ENCODE peak calls at places on chromosome 2, in seven cellular contexts. One of them, this sample, is unnamed.

GRCh38 chr2:136238214-136238551 is 120.2 kb upstream of the CXCR4 start:
- DNase-seq in CD4-positive, alpha-beta T cell: no peak
- DNase-seq in foreskin keratinocyte: no peak
- DNase-seq in HFFc6: no peak
- DNase-seq in astrocyte of the cerebellum: no peak
- DNase-seq in cardiac muscle cell: peak
- DNase-seq in Calu3: no peak
- DNase-seq in this sample: no peak

GRCh38 chr2:238141541-238142318 is 3.3 kb downstream of the KLHL30 start:
- DNase-seq in foreskin keratinocyte: peak
- DNase-seq in CD4-positive, alpha-beta T cell: no peak
- DNase-seq in HFFc6: peak
- DNase-seq in Calu3: peak
- DNase-seq in astrocyte of the cerebellum: no peak
- DNase-seq in cardiac muscle cell: no peak
- DNase-seq in this sample: no peak

GRCh38 chr2:153519260-153519875 is 40.8 kb upstream of the RPRM start:
- DNase-seq in foreskin keratinocyte: peak
- DNase-seq in Calu3: peak
- DNase-seq in CD4-positive, alpha-beta T cell: peak
- DNase-seq in HFFc6: peak
- DNase-seq in cardiac muscle cell: peak
- DNase-seq in astrocyte of the cerebellum: peak
- DNase-seq in this sample: peak

GRCh38 chr2:70304501-70304900 is 2.6 kb upstream of the FAM136A start:
- DNase-seq in CD4-positive, alpha-beta T cell: no peak
- DNase-seq in astrocyte of the cerebellum: no peak
- DNase-seq in cardiac muscle cell: no peak
- DNase-seq in Calu3: no peak
- DNase-seq in foreskin keratinocyte: no peak
- DNase-seq in HFFc6: no peak
- DNase-seq in this sample: no peak

GRCh38 chr2:61177727-61178549 is 15.9 kb downstream of the C2orf74 start:
- DNase-seq in foreskin keratinocyte: no peak
- DNase-seq in CD4-positive, alpha-beta T cell: peak
- DNase-seq in HFFc6: no peak
- DNase-seq in astrocyte of the cerebellum: no peak
- DNase-seq in cardiac muscle cell: peak
- DNase-seq in Calu3: peak
- DNase-seq in this sample: peak

GRCh38 chr2:230216489-230216888 is 3.3 kb downstream of the SP110 start:
- DNase-seq in Calu3: no peak
- DNase-seq in foreskin keratinocyte: no peak
- DNase-seq in astrocyte of the cerebellum: no peak
- DNase-seq in HFFc6: no peak
- DNase-seq in cardiac muscle cell: no peak
- DNase-seq in CD4-positive, alpha-beta T cell: no peak
- DNase-seq in this sample: no peak

GRCh38 chr2:113248997-113249770 is 29.5 kb downstream of the PAX8 start:
- DNase-seq in foreskin keratinocyte: peak
- DNase-seq in Calu3: peak
- DNase-seq in astrocyte of the cerebellum: peak
- DNase-seq in CD4-positive, alpha-beta T cell: peak
- DNase-seq in cardiac muscle cell: peak
- DNase-seq in HFFc6: peak
- DNase-seq in this sample: peak

GRCh38 chr2:35538796-35539195 is 816.8 kb upstream of the CRIM1 start:
- DNase-seq in cardiac muscle cell: no peak
- DNase-seq in foreskin keratinocyte: peak
- DNase-seq in HFFc6: no peak
- DNase-seq in CD4-positive, alpha-beta T cell: no peak
- DNase-seq in Calu3: no peak
- DNase-seq in astrocyte of the cerebellum: no peak
- DNase-seq in this sample: no peak

GRCh38 chr2:232889876-232890401 is 19.9 kb downstream of the SNORC start:
- DNase-seq in foreskin keratinocyte: no peak
- DNase-seq in CD4-positive, alpha-beta T cell: no peak
- DNase-seq in astrocyte of the cerebellum: no peak
- DNase-seq in Calu3: no peak
- DNase-seq in HFFc6: no peak
- DNase-seq in cardiac muscle cell: no peak
- DNase-seq in this sample: no peak

GRCh38 chr2:110713508-110714362 is 18.6 kb upstream of the ACOXL start:
- DNase-seq in foreskin keratinocyte: peak
- DNase-seq in cardiac muscle cell: no peak
- DNase-seq in CD4-positive, alpha-beta T cell: no peak
- DNase-seq in Calu3: no peak
- DNase-seq in HFFc6: no peak
- DNase-seq in astrocyte of the cerebellum: no peak
- DNase-seq in this sample: no peak

GRCh38 chr2:178008636-178009289 is 63.8 kb downstream of the PDE11A start:
- DNase-seq in HFFc6: peak
- DNase-seq in astrocyte of the cerebellum: peak
- DNase-seq in Calu3: no peak
- DNase-seq in cardiac muscle cell: peak
- DNase-seq in foreskin keratinocyte: peak
- DNase-seq in CD4-positive, alpha-beta T cell: no peak
- DNase-seq in this sample: no peak

GRCh38 chr2:47653909-47654789 is 128.8 kb upstream of the MSH6 start:
- DNase-seq in HFFc6: no peak
- DNase-seq in astrocyte of the cerebellum: no peak
- DNase-seq in CD4-positive, alpha-beta T cell: no peak
- DNase-seq in cardiac muscle cell: peak
- DNase-seq in foreskin keratinocyte: no peak
- DNase-seq in Calu3: peak
- DNase-seq in this sample: no peak
- TF ChIP-seq CTCF in HFFc6: peak
- TF ChIP-seq CTCF in astrocyte of the cerebellum: peak
- TF ChIP-seq CTCF in CD4-positive, alpha-beta T cell: no peak
- TF ChIP-seq CTCF in cardiac muscle cell: peak
- TF ChIP-seq CTCF in foreskin keratinocyte: peak
- TF ChIP-seq CTCF in Calu3: peak
- TF ChIP-seq CTCF in this sample: peak

GRCh38 chr2:85216051-85216431 is 82.8 kb downstream of the TCF7L1 start:
- DNase-seq in HFFc6: no peak
- DNase-seq in Calu3: no peak
- DNase-seq in cardiac muscle cell: no peak
- DNase-seq in astrocyte of the cerebellum: no peak
- DNase-seq in CD4-positive, alpha-beta T cell: no peak
- DNase-seq in foreskin keratinocyte: no peak
- DNase-seq in this sample: no peak

GRCh38 chr2:85213404-85213803 is 80.2 kb downstream of the TCF7L1 start:
- DNase-seq in Calu3: no peak
- DNase-seq in astrocyte of the cerebellum: no peak
- DNase-seq in cardiac muscle cell: no peak
- DNase-seq in CD4-positive, alpha-beta T cell: no peak
- DNase-seq in foreskin keratinocyte: no peak
- DNase-seq in HFFc6: no peak
- DNase-seq in this sample: no peak

GRCh38 chr2:85213893-85214512 is 80.8 kb downstream of the TCF7L1 start:
- DNase-seq in CD4-positive, alpha-beta T cell: no peak
- DNase-seq in cardiac muscle cell: no peak
- DNase-seq in Calu3: no peak
- DNase-seq in foreskin keratinocyte: no peak
- DNase-seq in HFFc6: no peak
- DNase-seq in astrocyte of the cerebellum: no peak
- DNase-seq in this sample: no peak

GRCh38 chr2:85216927-85217326 is 83.7 kb downstream of the TCF7L1 start:
- DNase-seq in cardiac muscle cell: no peak
- DNase-seq in CD4-positive, alpha-beta T cell: no peak
- DNase-seq in foreskin keratinocyte: no peak
- DNase-seq in HFFc6: no peak
- DNase-seq in astrocyte of the cerebellum: no peak
- DNase-seq in Calu3: no peak
- DNase-seq in this sample: no peak

DNA sequence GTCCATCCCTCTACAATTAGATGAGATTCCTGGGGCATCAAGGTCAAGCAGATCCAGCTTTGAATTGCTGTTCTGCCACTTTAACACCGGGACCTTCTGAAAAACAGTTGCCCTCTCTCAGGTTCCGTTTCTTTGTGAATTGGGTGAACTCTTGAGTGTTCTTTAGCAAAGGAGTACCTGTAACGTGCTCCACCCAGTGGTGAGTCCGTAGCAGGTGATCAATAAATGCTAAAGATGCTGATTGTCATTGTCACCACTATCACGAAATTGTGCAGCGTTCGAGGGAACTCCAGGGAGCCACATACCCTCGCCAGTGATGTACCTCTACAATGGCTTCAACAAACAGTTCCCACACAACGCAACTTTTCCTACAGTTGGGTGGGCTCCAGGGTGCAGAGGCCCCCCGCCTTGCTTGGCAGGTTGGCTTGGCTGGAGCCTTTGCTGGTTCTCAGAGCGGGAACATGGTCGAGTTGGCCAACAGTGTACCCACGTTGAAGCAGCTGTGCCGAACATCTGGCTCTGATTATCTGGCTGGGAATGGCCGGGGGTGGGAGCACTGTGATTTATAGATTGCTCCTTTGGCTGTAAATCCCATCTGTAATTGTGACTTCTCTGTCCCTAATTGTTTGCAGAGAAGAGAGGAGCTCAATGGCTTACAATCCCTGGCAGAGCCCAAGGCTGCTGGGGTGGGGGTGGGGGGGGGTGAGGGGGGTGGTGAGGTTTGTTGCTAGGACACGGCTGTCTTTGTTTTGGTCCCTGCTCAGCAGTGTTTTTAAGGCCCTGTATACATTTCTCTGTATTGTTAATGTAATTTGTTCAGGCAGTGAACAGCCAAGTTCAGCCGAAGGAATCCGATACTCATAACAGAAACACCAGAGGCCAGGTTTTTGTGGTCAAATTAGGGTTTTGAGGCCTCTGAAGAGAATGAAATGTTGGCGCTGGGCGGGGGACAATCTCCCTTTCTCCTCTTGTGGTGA is 82.2 kb downstream of the TCF7L1 start:
- DNase-seq in HFFc6: peak
- DNase-seq in cardiac muscle cell: peak
- DNase-seq in astrocyte of the cerebellum: peak
- DNase-seq in CD4-positive, alpha-beta T cell: no peak
- DNase-seq in Calu3: no peak
- DNase-seq in foreskin keratinocyte: no peak
- DNase-seq in this sample: no peak
- TF ChIP-seq CTCF in HFFc6: peak
- TF ChIP-seq CTCF in cardiac muscle cell: no peak
- TF ChIP-seq CTCF in astrocyte of the cerebellum: peak
- TF ChIP-seq CTCF in CD4-positive, alpha-beta T cell: no peak
- TF ChIP-seq CTCF in Calu3: no peak
- TF ChIP-seq CTCF in foreskin keratinocyte: peak
- TF ChIP-seq CTCF in this sample: no peak

GRCh38 chr2:75710577-75711253 is at the start of gene GCFC2:
- DNase-seq in astrocyte of the cerebellum: peak
- DNase-seq in Calu3: peak
- DNase-seq in foreskin keratinocyte: peak
- DNase-seq in HFFc6: peak
- DNase-seq in CD4-positive, alpha-beta T cell: peak
- DNase-seq in cardiac muscle cell: peak
- DNase-seq in this sample: peak

GRCh38 chr2:75720525-75720924 is 9.8 kb upstream of the GCFC2 start:
- DNase-seq in HFFc6: no peak
- DNase-seq in foreskin keratinocyte: no peak
- DNase-seq in CD4-positive, alpha-beta T cell: no peak
- DNase-seq in Calu3: no peak
- DNase-seq in astrocyte of the cerebellum: no peak
- DNase-seq in cardiac muscle cell: no peak
- DNase-seq in this sample: no peak

GRCh38 chr2:75719616-75720015 is 8.9 kb upstream of the GCFC2 start:
- DNase-seq in astrocyte of the cerebellum: no peak
- DNase-seq in CD4-positive, alpha-beta T cell: no peak
- DNase-seq in cardiac muscle cell: no peak
- DNase-seq in foreskin keratinocyte: no peak
- DNase-seq in Calu3: no peak
- DNase-seq in HFFc6: no peak
- DNase-seq in this sample: no peak

GRCh38 chr2:75716406-75716805 is 5.7 kb upstream of the GCFC2 start:
- DNase-seq in CD4-positive, alpha-beta T cell: no peak
- DNase-seq in Calu3: no peak
- DNase-seq in astrocyte of the cerebellum: no peak
- DNase-seq in HFFc6: no peak
- DNase-seq in cardiac muscle cell: peak
- DNase-seq in foreskin keratinocyte: no peak
- DNase-seq in this sample: no peak
- TF ChIP-seq CTCF in CD4-positive, alpha-beta T cell: no peak
- TF ChIP-seq CTCF in Calu3: no peak
- TF ChIP-seq CTCF in astrocyte of the cerebellum: no peak
- TF ChIP-seq CTCF in HFFc6: peak
- TF ChIP-seq CTCF in cardiac muscle cell: peak
- TF ChIP-seq CTCF in foreskin keratinocyte: peak
- TF ChIP-seq CTCF in this sample: peak

GRCh38 chr2:231785822-231786176 is 446 bp upstream of the COPS7B start:
- DNase-seq in foreskin keratinocyte: no peak
- DNase-seq in astrocyte of the cerebellum: no peak
- DNase-seq in cardiac muscle cell: no peak
- DNase-seq in Calu3: no peak
- DNase-seq in HFFc6: no peak
- DNase-seq in CD4-positive, alpha-beta T cell: no peak
- DNase-seq in this sample: no peak

GRCh38 chr2:231786917-231787292 is 660 bp downstream of the COPS7B start:
- DNase-seq in Calu3: no peak
- DNase-seq in HFFc6: no peak
- DNase-seq in astrocyte of the cerebellum: no peak
- DNase-seq in foreskin keratinocyte: no peak
- DNase-seq in cardiac muscle cell: no peak
- DNase-seq in CD4-positive, alpha-beta T cell: no peak
- DNase-seq in this sample: no peak

GRCh38 chr2:231785413-231785812 is 832 bp upstream of the COPS7B start:
- DNase-seq in astrocyte of the cerebellum: no peak
- DNase-seq in CD4-positive, alpha-beta T cell: no peak
- DNase-seq in HFFc6: no peak
- DNase-seq in foreskin keratinocyte: no peak
- DNase-seq in cardiac muscle cell: no peak
- DNase-seq in Calu3: no peak
- DNase-seq in this sample: no peak

GRCh38 chr2:231781798-231782726 is 980 bp upstream of the PDE6D start:
- DNase-seq in HFFc6: peak
- DNase-seq in CD4-positive, alpha-beta T cell: no peak
- DNase-seq in foreskin keratinocyte: peak
- DNase-seq in cardiac muscle cell: peak
- DNase-seq in Calu3: peak
- DNase-seq in astrocyte of the cerebellum: no peak
- DNase-seq in this sample: peak

DNA sequence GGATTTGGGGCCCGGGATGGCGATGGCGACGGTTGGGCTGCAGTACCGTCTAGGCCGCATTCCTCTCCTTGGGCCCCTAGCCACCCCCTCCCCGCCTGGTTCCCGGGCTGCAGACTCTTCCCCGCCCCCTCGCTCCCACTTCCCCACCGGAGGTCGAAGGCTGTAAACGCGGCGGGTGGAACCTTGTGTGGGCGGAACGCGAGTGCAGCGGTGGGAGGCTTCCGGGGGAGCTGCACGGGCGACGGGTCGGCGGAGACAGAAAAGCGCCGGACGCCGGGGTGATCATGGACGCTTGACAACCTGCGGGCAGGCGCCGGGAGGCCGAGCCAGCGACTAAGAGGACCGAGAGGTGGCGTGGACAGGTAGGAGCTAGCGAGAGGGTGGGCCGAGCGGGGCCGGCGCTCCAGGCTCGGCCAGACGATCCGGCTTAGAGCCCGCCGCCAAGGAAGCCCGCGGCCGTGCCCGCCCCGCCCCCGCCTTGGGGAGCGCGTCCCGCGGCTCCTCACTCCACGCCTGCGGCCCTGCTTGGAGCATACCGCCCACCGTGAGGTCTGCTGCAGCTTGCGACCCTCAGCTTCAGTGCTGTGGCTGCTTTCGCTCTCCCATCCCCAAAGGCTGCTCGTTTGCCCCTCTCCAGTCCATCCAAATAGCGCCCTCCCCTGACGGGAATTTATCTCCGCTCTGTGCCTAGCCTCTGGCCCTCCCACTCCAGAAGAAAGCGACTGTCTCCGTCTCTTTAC is at the start of gene COPS7B:
- DNase-seq in HFFc6: peak
- DNase-seq in astrocyte of the cerebellum: peak
- DNase-seq in foreskin keratinocyte: peak
- DNase-seq in CD4-positive, alpha-beta T cell: peak
- DNase-seq in cardiac muscle cell: peak
- DNase-seq in Calu3: peak
- DNase-seq in this sample: peak
- TF ChIP-seq CTCF in HFFc6: peak
- TF ChIP-seq CTCF in astrocyte of the cerebellum: peak
- TF ChIP-seq CTCF in foreskin keratinocyte: peak
- TF ChIP-seq CTCF in CD4-positive, alpha-beta T cell: peak
- TF ChIP-seq CTCF in cardiac muscle cell: peak
- TF ChIP-seq CTCF in Calu3: peak
- TF ChIP-seq CTCF in this sample: peak